ENCODE peak calls at places on chromosomes 6 and 20, in five cellular contexts. One of them, this sample, is unnamed.

GRCh38 chr20:26169506-26169905 is 472.9 kb upstream of the ZNF337 start:
- DNase-seq in GM23338: no peak
- DNase-seq in pancreas: no peak
- DNase-seq in psoas muscle: no peak
- DNase-seq in cardiac muscle cell: no peak
- DNase-seq in this sample: peak

GRCh38 chr6:110609101-110609500 is 132.7 kb upstream of the SLC22A16 start:
- DNase-seq in GM23338: no peak
- DNase-seq in pancreas: no peak
- DNase-seq in psoas muscle: no peak
- DNase-seq in cardiac muscle cell: no peak
- DNase-seq in this sample: no peak

GRCh38 chr20:43916073-43916874 is 1.6 kb downstream of the TOX2 start:
- DNase-seq in GM23338: peak
- DNase-seq in pancreas: no peak
- DNase-seq in psoas muscle: no peak
- DNase-seq in cardiac muscle cell: no peak
- DNase-seq in this sample: peak

GRCh38 chr6:138537090-138537489 is 37.8 kb upstream of the NHSL1 start:
- DNase-seq in GM23338: no peak
- DNase-seq in pancreas: no peak
- DNase-seq in psoas muscle: no peak
- DNase-seq in cardiac muscle cell: no peak
- DNase-seq in this sample: peak

GRCh38 chr6:163915131-163915530 is 500.6 kb downstream of the QKI start:
- DNase-seq in GM23338: no peak
- DNase-seq in pancreas: no peak
- DNase-seq in psoas muscle: no peak
- DNase-seq in cardiac muscle cell: no peak
- DNase-seq in this sample: no peak

GRCh38 chr6:116529466-116529969 is 16.0 kb downstream of the TRAPPC3L start:
- DNase-seq in GM23338: no peak
- DNase-seq in pancreas: no peak
- DNase-seq in psoas muscle: no peak
- DNase-seq in cardiac muscle cell: no peak
- DNase-seq in this sample: no peak

GRCh38 chr20:4973330-4974097 is 27.8 kb downstream of the SLC23A2 start:
- DNase-seq in GM23338: no peak
- DNase-seq in pancreas: peak
- DNase-seq in psoas muscle: peak
- DNase-seq in cardiac muscle cell: no peak
- DNase-seq in this sample: peak

GRCh38 chr6:25449774-25450173 is 170.6 kb downstream of the CARMIL1 start:
- DNase-seq in GM23338: peak
- DNase-seq in pancreas: no peak
- DNase-seq in psoas muscle: no peak
- DNase-seq in cardiac muscle cell: peak
- DNase-seq in this sample: peak

GRCh38 chr6:163337958-163338357 is 76.6 kb upstream of the QKI start:
- DNase-seq in GM23338: no peak
- DNase-seq in pancreas: no peak
- DNase-seq in psoas muscle: no peak
- DNase-seq in cardiac muscle cell: no peak
- DNase-seq in this sample: no peak

GRCh38 chr6:116217069-116217468 is 36.8 kb downstream of the TSPYL4 start:
- DNase-seq in GM23338: peak
- DNase-seq in pancreas: no peak
- DNase-seq in psoas muscle: no peak
- DNase-seq in cardiac muscle cell: peak
- DNase-seq in this sample: peak

GRCh38 chr6:90846824-90847223 is 260.0 kb upstream of the MAP3K7 start:
- DNase-seq in GM23338: no peak
- DNase-seq in pancreas: no peak
- DNase-seq in psoas muscle: no peak
- DNase-seq in cardiac muscle cell: no peak
- DNase-seq in this sample: no peak

GRCh38 chr20:21435576-21435975 is 38.2 kb upstream of the NKX2-4 start:
- DNase-seq in GM23338: peak
- DNase-seq in pancreas: no peak
- DNase-seq in psoas muscle: no peak
- DNase-seq in cardiac muscle cell: no peak
- DNase-seq in this sample: no peak

GRCh38 chr6:119449253-119450156 is 99.9 kb upstream of the MAN1A1 start:
- DNase-seq in GM23338: no peak
- DNase-seq in pancreas: no peak
- DNase-seq in psoas muscle: no peak
- DNase-seq in cardiac muscle cell: no peak
- DNase-seq in this sample: no peak

GRCh38 chr6:119443993-119444641 is 94.6 kb upstream of the MAN1A1 start:
- DNase-seq in GM23338: no peak
- DNase-seq in pancreas: no peak
- DNase-seq in psoas muscle: no peak
- DNase-seq in cardiac muscle cell: no peak
- DNase-seq in this sample: no peak

GRCh38 chr6:119445666-119446622 is 96.4 kb upstream of the MAN1A1 start:
- DNase-seq in GM23338: peak
- DNase-seq in pancreas: no peak
- DNase-seq in psoas muscle: no peak
- DNase-seq in cardiac muscle cell: no peak
- DNase-seq in this sample: peak

GRCh38 chr6:119444642-119445557 is 95.3 kb upstream of the MAN1A1 start:
- DNase-seq in GM23338: no peak
- DNase-seq in pancreas: no peak
- DNase-seq in psoas muscle: no peak
- DNase-seq in cardiac muscle cell: no peak
- DNase-seq in this sample: no peak

GRCh38 chr6:119446623-119447008 is 97.1 kb upstream of the MAN1A1 start:
- DNase-seq in GM23338: no peak
- DNase-seq in pancreas: peak
- DNase-seq in psoas muscle: no peak
- DNase-seq in cardiac muscle cell: no peak
- DNase-seq in this sample: peak
- H3K4me3 ChIP-seq in GM23338: no peak
- H3K4me3 ChIP-seq in pancreas: no peak
- H3K4me3 ChIP-seq in psoas muscle: no peak
- H3K4me3 ChIP-seq in cardiac muscle cell: no peak
- H3K4me3 ChIP-seq in this sample: no peak

DNA sequence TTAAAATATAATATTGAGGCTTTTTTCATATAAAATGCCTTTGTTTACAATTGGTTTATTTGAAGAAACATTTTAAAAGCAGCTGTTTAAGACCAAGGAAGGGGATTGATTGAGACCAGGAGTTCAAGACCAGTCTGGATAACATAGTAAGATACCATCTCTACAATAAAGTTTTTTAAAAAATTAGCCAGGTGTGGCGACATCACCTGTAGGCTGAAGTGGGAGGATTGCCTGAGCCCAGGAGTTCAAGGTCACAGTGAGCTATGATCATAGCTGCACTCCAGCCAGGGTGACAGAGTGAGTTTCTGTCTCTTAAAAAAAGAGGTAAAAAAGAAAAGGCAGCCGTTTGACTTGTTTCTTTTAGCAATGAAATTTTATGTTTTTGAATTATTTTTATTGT is 117.0 kb downstream of the STXBP5 start:
- DNase-seq in GM23338: no peak
- DNase-seq in pancreas: no peak
- DNase-seq in psoas muscle: no peak
- DNase-seq in cardiac muscle cell: no peak
- DNase-seq in this sample: no peak
- H3K4me3 ChIP-seq in GM23338: no peak
- H3K4me3 ChIP-seq in pancreas: no peak
- H3K4me3 ChIP-seq in psoas muscle: no peak
- H3K4me3 ChIP-seq in cardiac muscle cell: no peak
- H3K4me3 ChIP-seq in this sample: no peak

GRCh38 chr6:158500016-158500735 is 59.7 kb upstream of the TMEM181 start:
- DNase-seq in GM23338: no peak
- DNase-seq in pancreas: no peak
- DNase-seq in psoas muscle: no peak
- DNase-seq in cardiac muscle cell: no peak
- DNase-seq in this sample: peak
- H3K4me3 ChIP-seq in GM23338: no peak
- H3K4me3 ChIP-seq in pancreas: no peak
- H3K4me3 ChIP-seq in psoas muscle: no peak
- H3K4me3 ChIP-seq in cardiac muscle cell: no peak
- H3K4me3 ChIP-seq in this sample: no peak

GRCh38 chr6:6982663-6983062 is 125.1 kb upstream of the RREB1 start:
- DNase-seq in GM23338: no peak
- DNase-seq in pancreas: no peak
- DNase-seq in psoas muscle: no peak
- DNase-seq in cardiac muscle cell: no peak
- DNase-seq in this sample: no peak

GRCh38 chr6:6981923-6982322 is 125.8 kb upstream of the RREB1 start:
- DNase-seq in GM23338: no peak
- DNase-seq in pancreas: peak
- DNase-seq in psoas muscle: no peak
- DNase-seq in cardiac muscle cell: no peak
- DNase-seq in this sample: no peak

GRCh38 chr6:6984585-6985366 is 123.0 kb upstream of the RREB1 start:
- DNase-seq in GM23338: no peak
- DNase-seq in pancreas: no peak
- DNase-seq in psoas muscle: no peak
- DNase-seq in cardiac muscle cell: no peak
- DNase-seq in this sample: no peak

GRCh38 chr6:6987749-6988148 is 120.0 kb upstream of the RREB1 start:
- DNase-seq in GM23338: peak
- DNase-seq in pancreas: no peak
- DNase-seq in psoas muscle: no peak
- DNase-seq in cardiac muscle cell: no peak
- DNase-seq in this sample: no peak

DNA sequence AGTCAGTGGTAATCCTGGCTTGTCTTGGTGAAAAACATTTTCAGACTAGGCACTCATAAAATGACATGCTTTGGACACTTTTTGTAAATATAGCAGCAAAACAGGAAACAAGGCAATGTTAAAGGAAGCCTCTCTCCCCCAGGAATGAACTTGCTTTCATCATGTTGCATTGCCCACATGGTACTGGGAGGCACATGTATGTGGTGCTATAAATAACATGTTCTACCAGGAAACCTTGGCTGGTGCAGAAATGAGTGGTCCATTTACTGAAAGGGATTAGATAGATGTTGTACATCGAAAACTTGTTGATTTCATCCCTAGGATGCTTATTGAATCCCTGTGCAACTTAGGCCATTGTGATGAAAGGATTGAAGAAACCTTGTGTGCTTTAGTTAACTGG is 121.4 kb upstream of the RREB1 start:
- DNase-seq in GM23338: no peak
- DNase-seq in pancreas: no peak
- DNase-seq in psoas muscle: no peak
- DNase-seq in cardiac muscle cell: no peak
- DNase-seq in this sample: no peak
- H3K4me3 ChIP-seq in GM23338: no peak
- H3K4me3 ChIP-seq in pancreas: no peak
- H3K4me3 ChIP-seq in psoas muscle: no peak
- H3K4me3 ChIP-seq in cardiac muscle cell: no peak
- H3K4me3 ChIP-seq in this sample: no peak

GRCh38 chr6:109512271-109512817 is 29.3 kb upstream of the ZBTB24 start:
- DNase-seq in GM23338: no peak
- DNase-seq in pancreas: no peak
- DNase-seq in psoas muscle: no peak
- DNase-seq in cardiac muscle cell: no peak
- DNase-seq in this sample: peak

GRCh38 chr6:109513571-109514071 is 30.6 kb upstream of the ZBTB24 start:
- DNase-seq in GM23338: peak
- DNase-seq in pancreas: no peak
- DNase-seq in psoas muscle: no peak
- DNase-seq in cardiac muscle cell: no peak
- DNase-seq in this sample: peak

GRCh38 chr6:109514946-109515345 is 31.9 kb upstream of the ZBTB24 start:
- DNase-seq in GM23338: no peak
- DNase-seq in pancreas: no peak
- DNase-seq in psoas muscle: no peak
- DNase-seq in cardiac muscle cell: no peak
- DNase-seq in this sample: no peak

GRCh38 chr6:109516929-109517328 is 33.9 kb upstream of the ZBTB24 start:
- DNase-seq in GM23338: no peak
- DNase-seq in pancreas: no peak
- DNase-seq in psoas muscle: no peak
- DNase-seq in cardiac muscle cell: no peak
- DNase-seq in this sample: no peak

GRCh38 chr6:109515781-109516409 is 32.9 kb upstream of the ZBTB24 start:
- DNase-seq in GM23338: no peak
- DNase-seq in pancreas: no peak
- DNase-seq in psoas muscle: no peak
- DNase-seq in cardiac muscle cell: no peak
- DNase-seq in this sample: no peak
- H3K4me3 ChIP-seq in GM23338: no peak
- H3K4me3 ChIP-seq in pancreas: no peak
- H3K4me3 ChIP-seq in psoas muscle: no peak
- H3K4me3 ChIP-seq in cardiac muscle cell: no peak
- H3K4me3 ChIP-seq in this sample: no peak

DNA sequence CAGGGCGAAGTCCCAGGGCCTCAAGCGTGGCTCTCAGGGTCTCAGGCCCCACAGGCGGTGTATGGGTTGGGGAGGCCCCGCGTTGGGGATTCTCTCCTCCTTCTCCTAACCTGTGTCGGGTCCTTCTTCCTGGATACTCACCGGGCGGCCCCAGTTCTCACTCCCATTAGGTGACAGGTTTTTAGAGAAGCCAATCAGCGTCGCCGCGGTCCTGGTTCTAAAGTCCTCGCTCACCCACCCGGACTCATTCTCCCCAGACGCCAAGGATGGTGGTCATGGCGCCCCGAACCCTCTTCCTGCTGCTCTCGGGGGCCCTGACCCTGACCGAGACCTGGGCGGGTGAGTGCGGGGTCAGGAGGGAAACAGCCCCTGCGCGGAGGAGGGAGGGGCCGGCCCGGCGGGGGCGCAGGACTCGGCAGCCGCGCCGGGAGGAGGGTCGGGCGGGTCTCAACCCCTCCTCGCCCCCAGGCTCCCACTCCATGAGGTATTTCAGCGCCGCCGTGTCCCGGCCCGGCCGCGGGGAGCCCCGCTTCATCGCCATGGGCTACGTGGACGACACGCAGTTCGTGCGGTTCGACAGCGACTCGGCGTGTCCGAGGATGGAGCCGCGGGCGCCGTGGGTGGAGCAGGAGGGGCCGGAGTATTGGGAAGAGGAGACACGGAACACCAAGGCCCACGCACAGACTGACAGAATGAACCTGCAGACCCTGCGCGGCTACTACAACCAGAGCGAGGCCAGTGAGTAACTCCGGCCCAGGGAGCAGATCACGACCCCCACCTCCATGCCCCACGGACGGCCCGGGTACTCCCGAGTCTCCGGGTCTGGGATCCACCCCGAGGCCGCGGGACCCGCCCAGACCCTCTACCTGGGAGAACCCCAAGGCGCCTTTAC is at the start of gene HLA-G:
- DNase-seq in GM23338: peak
- DNase-seq in pancreas: no peak
- DNase-seq in psoas muscle: no peak
- DNase-seq in cardiac muscle cell: peak
- DNase-seq in this sample: no peak
- H3K4me3 ChIP-seq in GM23338: peak
- H3K4me3 ChIP-seq in pancreas: peak
- H3K4me3 ChIP-seq in psoas muscle: peak
- H3K4me3 ChIP-seq in cardiac muscle cell: peak
- H3K4me3 ChIP-seq in this sample: no peak

GRCh38 chr20:62133051-62133845 is 9.9 kb downstream of the PSMA7 start:
- DNase-seq in GM23338: no peak
- DNase-seq in pancreas: no peak
- DNase-seq in psoas muscle: peak
- DNase-seq in cardiac muscle cell: no peak
- DNase-seq in this sample: no peak
- H3K4me3 ChIP-seq in GM23338: no peak
- H3K4me3 ChIP-seq in pancreas: no peak
- H3K4me3 ChIP-seq in psoas muscle: peak
- H3K4me3 ChIP-seq in cardiac muscle cell: no peak
- H3K4me3 ChIP-seq in this sample: no peak